ENCODE peak calls at places on chromosomes 11 and 22, in eight cellular contexts. I, C, B, W, H, X, O and F are unnamed samples.
A peak's percentile ranks its signal among the peaks of the same experiment; 100 is the strongest.

GRCh38 chr22:43378011-43378704 is 33.7 kb upstream of the MPPED1 start:
- DNase-seq in C (no peak), B (no peak), I (peak; percentile 29), O (peak; percentile 24), W (peak; percentile 70), H (peak; percentile 94), X (no peak), F (peak; percentile 34)

GRCh38 chr11:106880121-106880520 is 138.2 kb downstream of the GUCY1A2 start:
- DNase-seq in C (no peak), B (peak; percentile 19), X (no peak), W (no peak), H (no peak), I (no peak), O (no peak), F (no peak)

GRCh38 chr22:36201630-36202312 is at the start of gene APOL4:
- DNase-seq in W (peak; percentile 53), O (peak; percentile 81), X (no peak), I (peak; percentile 60), H (no peak), C (no peak), B (no peak), F (no peak)

GRCh38 chr11:72833792-72834501 is 19.7 kb downstream of the ATG16L2 start:
- DNase-seq in B (no peak), H (no peak), O (no peak), I (no peak), C (no peak), W (no peak), X (no peak), F (no peak)

GRCh38 chr11:4032097-4032496 is 62.5 kb upstream of the RRM1 start:
- DNase-seq in B (no peak), I (no peak), O (no peak), W (no peak), H (no peak), C (no peak), X (no peak), F (no peak)

GRCh38 chr11:134290646-134291045 is 14.5 kb downstream of the GLB1L3 start:
- DNase-seq in X (no peak), W (no peak), H (no peak), I (no peak), C (no peak), O (no peak), B (no peak), F (no peak)

GRCh38 chr11:9219115-9219514 is 46.0 kb downstream of the DENND5A start:
- DNase-seq in I (peak; percentile 93), X (no peak), B (no peak), C (no peak), O (peak; percentile 98), H (no peak), W (no peak), F (no peak)

GRCh38 chr22:31106001-31106571 is 1.3 kb downstream of the SELENOM start:
- DNase-seq in H (no peak), B (no peak), O (no peak), C (no peak), X (no peak), W (no peak), I (no peak), F (no peak)

GRCh38 chr22:24094966-24095365 is 83.9 kb downstream of the CABIN1 start:
- DNase-seq in B (no peak), I (no peak), X (no peak), W (peak; percentile 9), H (no peak), O (no peak), C (no peak), F (no peak)

GRCh38 chr11:59756845-59757244 is 1.7 kb downstream of the STX3 start:
- DNase-seq in I (no peak), C (no peak), B (no peak), O (peak; percentile 21), X (peak; percentile 5), H (no peak), W (peak; percentile 45), F (peak; percentile 28)

GRCh38 chr22:19679476-19680099 is 34.7 kb upstream of the SEPTIN5 start:
- DNase-seq in C (peak; percentile 50), W (peak; percentile 54), I (peak; percentile 11), O (no peak), B (peak; percentile 91), H (peak; percentile 15), X (peak; percentile 60), F (peak; percentile 52)

GRCh38 chr11:75583710-75584658 is 21.9 kb downstream of the SERPINH1 start:
- DNase-seq in O (peak; percentile 62), X (peak; percentile 56), B (peak; percentile 75), W (peak; percentile 25), H (no peak), I (peak; percentile 76), C (peak; percentile 42), F (peak; percentile 16)

GRCh38 chr11:75582935-75583709 is 21.1 kb downstream of the SERPINH1 start:
- DNase-seq in O (peak; percentile 61), W (peak; percentile 58), C (no peak), X (peak; percentile 80), H (peak; percentile 54), I (peak; percentile 67), B (peak; percentile 77), F (peak; percentile 79)

GRCh38 chr11:75582461-75582934 is 20.4 kb downstream of the SERPINH1 start:
- DNase-seq in W (no peak), O (no peak), I (no peak), X (no peak), H (no peak), C (no peak), B (no peak), F (peak; percentile 22)

GRCh38 chr11:75588067-75588481 is 26.0 kb downstream of the SERPINH1 start:
- DNase-seq in O (no peak), C (no peak), W (peak; percentile 37), X (no peak), I (no peak), H (no peak), B (no peak), F (no peak)

DNA sequence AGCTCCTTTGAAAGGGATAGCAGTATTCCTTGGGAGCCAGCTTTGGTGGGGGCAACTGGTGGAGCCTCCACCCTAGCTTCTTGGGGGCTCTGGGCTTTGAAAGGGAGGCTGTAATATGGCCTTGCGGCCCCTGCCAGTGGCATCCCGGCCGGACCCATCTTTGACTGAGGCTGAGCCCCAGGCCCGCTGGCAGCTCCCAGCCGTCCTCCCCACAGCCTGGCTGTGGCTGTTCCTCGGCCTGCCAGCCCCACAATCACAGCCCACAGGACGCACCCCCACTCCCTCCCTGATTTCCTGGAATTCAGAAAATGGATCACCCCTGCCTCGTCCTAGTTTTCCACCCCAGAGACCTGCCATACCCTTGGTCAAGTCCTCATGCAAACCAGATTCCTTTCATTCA is 23.2 kb downstream of the SERPINH1 start:
- DNase-seq in I (no peak), C (no peak), X (no peak), H (no peak), W (no peak), O (no peak), B (no peak), F (no peak)
- TF ChIP-seq CTCF in I (no peak), C (no peak), X (no peak), H (no peak), W (no peak), O (no peak), B (no peak), F (no peak)

DNA sequence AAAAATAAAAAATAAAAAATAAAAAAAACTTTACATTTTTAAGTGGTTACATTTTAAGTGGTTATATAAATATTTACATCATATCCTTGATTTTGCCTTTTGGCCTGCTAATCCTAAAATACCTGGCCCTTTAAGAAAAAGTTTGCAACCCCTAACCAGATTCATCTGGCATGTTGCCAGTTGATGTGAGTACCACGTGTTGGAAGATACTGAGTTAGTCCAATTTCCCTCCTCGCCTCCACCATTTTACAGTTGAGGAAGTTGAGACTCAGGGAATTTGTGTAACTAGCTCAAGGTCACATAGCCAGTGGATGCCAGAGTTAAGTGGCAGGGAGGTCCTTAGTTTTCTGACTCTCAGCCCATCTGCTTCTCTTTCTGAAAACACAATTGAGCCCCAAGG is 5.1 kb downstream of the ELF5 start:
- DNase-seq in B (no peak), X (no peak), O (no peak), H (no peak), I (no peak), W (no peak), C (no peak), F (no peak)
- TF ChIP-seq CTCF in B (no peak), X (no peak), O (no peak), H (no peak), I (no peak), W (no peak), C (no peak), F (no peak)

GRCh38 chr11:100831929-100832480 is 144.9 kb downstream of the ARHGAP42 start:
- DNase-seq in O (no peak), B (no peak), W (no peak), C (no peak), I (peak; percentile 29), H (no peak), X (no peak), F (no peak)
- TF ChIP-seq CTCF in O (no peak), B (no peak), W (no peak), C (no peak), I (no peak), H (no peak), X (no peak), F (no peak)

DNA sequence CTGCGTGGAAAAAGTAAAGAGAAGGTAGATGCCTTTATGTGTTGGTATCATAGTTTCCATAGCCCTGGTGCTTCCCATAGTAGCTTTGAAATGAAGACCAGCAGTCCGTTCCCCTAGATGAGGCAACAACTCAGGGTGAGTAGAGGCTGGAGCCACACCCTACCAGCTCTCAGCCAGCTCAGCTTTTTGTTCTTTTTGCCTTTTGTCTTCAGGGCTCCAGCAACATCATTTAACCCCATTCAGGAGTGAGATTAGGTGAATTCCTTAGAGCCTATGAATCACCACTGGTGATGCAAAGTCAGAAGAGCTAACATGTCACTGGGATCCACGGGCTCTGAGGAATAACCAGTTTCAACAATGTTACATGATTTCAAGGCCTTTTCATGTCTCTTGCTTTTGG is 14.0 kb upstream of the SESN3 start:
- DNase-seq in X (no peak), B (no peak), O (peak; percentile 69), H (peak; percentile 11), W (no peak), C (no peak), I (no peak), F (peak; percentile 32)
- TF ChIP-seq CTCF in X (no peak), B (no peak), O (no peak), H (no peak), W (no peak), C (no peak), I (no peak), F (no peak)